ENCODE peak calls at places on chromosomes 7 and 10, in four cellular contexts. C, G, X and V are unnamed samples.
A peak's percentile ranks its signal among the peaks of the same experiment; 100 is the strongest.

GRCh38 chr7:37432240-37432917 is 16.3 kb downstream of the ELMO1 start:
- DNase-seq in X (no peak), G (no peak), C (no peak), V (no peak)

GRCh38 chr7:41315764-41316163 is 387.1 kb downstream of the INHBA start:
- DNase-seq in X (no peak), G (no peak), C (no peak), V (no peak)

GRCh38 chr7:116710764-116711452 is 38.9 kb downstream of the MET start:
- DNase-seq in X (no peak), G (no peak), C (peak; percentile 56), V (no peak)

GRCh38 chr10:13161267-13162012 is at the start of gene MCM10:
- DNase-seq in C (peak; percentile 98), G (peak; percentile 95), X (peak; percentile 96), V (peak; percentile 99)

GRCh38 chr10:52216852-52217251 is 97.2 kb upstream of the DKK1 start:
- DNase-seq in G (no peak), C (no peak), X (peak; percentile 45), V (no peak)

GRCh38 chr7:41096921-41097320 is 606.0 kb downstream of the INHBA start:
- DNase-seq in C (no peak), G (no peak), X (no peak), V (no peak)

GRCh38 chr7:1553513-1554210 is 2.3 kb downstream of the TMEM184A start:
- DNase-seq in G (no peak), X (no peak), C (no peak), V (no peak)

GRCh38 chr7:131803861-131804260 is 247.4 kb upstream of the PODXL start:
- DNase-seq in G (no peak), X (no peak), C (no peak), V (no peak)

GRCh38 chr10:26960308-26960707 is 99.5 kb upstream of the ABI1 start:
- DNase-seq in G (no peak), X (no peak), C (no peak), V (no peak)

GRCh38 chr10:103845983-103846382 is 9.4 kb downstream of the SH3PXD2A start:
- DNase-seq in C (no peak), X (no peak), G (no peak), V (no peak)

GRCh38 chr7:42226354-42226941 is 10.6 kb downstream of the GLI3 start:
- DNase-seq in G (no peak), C (no peak), X (no peak), V (no peak)

GRCh38 chr7:148661471-148661870 is 37.2 kb upstream of the CUL1 start:
- DNase-seq in C (no peak), G (no peak), X (no peak), V (no peak)

GRCh38 chr10:6171891-6172354 is 30.8 kb upstream of the PFKFB3 start:
- DNase-seq in G (no peak), X (peak; percentile 24), C (no peak), V (no peak)

GRCh38 chr7:155448632-155449007 is 9.3 kb upstream of the EN2 start:
- DNase-seq in C (no peak), G (peak; percentile 38), X (no peak), V (no peak)
- TF ChIP-seq EZH2 in C (no peak), G (no peak), X (no peak), V (no peak)

GRCh38 chr10:1229116-1229515 is 172.9 kb downstream of the WDR37 start:
- DNase-seq in C (no peak), G (no peak), X (no peak), V (no peak)

GRCh38 chr10:1230138-1230537 is 174.0 kb downstream of the WDR37 start:
- DNase-seq in X (no peak), G (no peak), C (no peak), V (no peak)

GRCh38 chr10:1229574-1229973 is 173.4 kb downstream of the WDR37 start:
- DNase-seq in X (no peak), G (no peak), C (no peak), V (no peak)

GRCh38 chr10:1232164-1232911 is 176.2 kb downstream of the WDR37 start:
- DNase-seq in X (no peak), G (no peak), C (no peak), V (no peak)

DNA sequence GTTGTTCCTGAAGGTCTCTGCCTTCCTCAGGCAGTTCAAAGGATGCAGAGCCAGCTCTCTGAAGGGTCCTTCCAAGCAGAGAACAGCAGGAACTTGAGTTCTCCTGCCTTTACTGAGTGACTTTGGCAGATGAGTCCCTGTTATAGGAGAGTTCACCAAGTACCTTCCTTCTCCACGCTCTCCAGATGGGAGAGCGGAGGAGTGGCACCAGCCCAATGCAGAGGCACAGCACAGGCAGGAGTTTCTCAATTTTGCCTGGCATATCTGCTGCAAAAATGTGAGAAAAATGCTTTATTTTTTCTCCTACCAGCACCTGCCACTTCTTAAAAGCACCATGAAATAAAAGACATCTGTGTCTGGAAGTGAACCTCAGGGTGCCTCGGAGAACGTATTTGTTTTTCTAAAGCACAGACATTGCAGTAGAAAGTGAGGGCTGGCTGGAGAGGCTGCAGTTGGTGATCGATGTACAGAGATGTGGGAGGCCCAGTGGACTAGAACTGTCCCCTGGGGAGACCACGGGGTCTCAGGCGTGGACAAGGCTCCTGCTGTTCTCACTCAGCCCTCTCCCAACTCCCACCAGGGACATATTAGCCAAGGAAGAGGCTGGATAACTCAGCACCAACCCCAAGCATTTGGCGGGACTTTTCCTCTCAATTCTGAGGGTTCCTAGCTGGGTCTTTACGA is 174.5 kb downstream of the WDR37 start:
- DNase-seq in X (no peak), G (no peak), C (no peak), V (no peak)
- TF ChIP-seq YY1 in X (no peak), G (no peak), C (no peak), V (no peak)

GRCh38 chr10:58856508-58857240 is 319.8 kb upstream of the PHYHIPL start:
- DNase-seq in C (peak; percentile 84), X (no peak), G (no peak), V (peak; percentile 24)
- TF ChIP-seq ZBTB33 in C (no peak), X (no peak), G (no peak), V (no peak)

GRCh38 chr10:71396714-71397339 is at the start of gene CDH23:
- DNase-seq in C (no peak), X (no peak), G (peak; percentile 78), V (no peak)

GRCh38 chr10:71398991-71399375 is 2.3 kb downstream of the CDH23 start:
- DNase-seq in X (no peak), G (no peak), C (no peak), V (no peak)

GRCh38 chr10:71395621-71396020 is 1.1 kb upstream of the CDH23 start:
- DNase-seq in X (no peak), G (peak; percentile 54), C (no peak), V (no peak)

GRCh38 chr10:71396084-71396713 is 521 bp upstream of the CDH23 start:
- DNase-seq in G (peak; percentile 57), X (no peak), C (no peak), V (no peak)

GRCh38 chr10:71397340-71398212 is 856 bp downstream of the CDH23 start:
- DNase-seq in C (no peak), X (no peak), G (no peak), V (no peak)
- TF ChIP-seq EZH2 in C (peak; percentile 64), X (peak; percentile 92), G (no peak), V (no peak)

DNA sequence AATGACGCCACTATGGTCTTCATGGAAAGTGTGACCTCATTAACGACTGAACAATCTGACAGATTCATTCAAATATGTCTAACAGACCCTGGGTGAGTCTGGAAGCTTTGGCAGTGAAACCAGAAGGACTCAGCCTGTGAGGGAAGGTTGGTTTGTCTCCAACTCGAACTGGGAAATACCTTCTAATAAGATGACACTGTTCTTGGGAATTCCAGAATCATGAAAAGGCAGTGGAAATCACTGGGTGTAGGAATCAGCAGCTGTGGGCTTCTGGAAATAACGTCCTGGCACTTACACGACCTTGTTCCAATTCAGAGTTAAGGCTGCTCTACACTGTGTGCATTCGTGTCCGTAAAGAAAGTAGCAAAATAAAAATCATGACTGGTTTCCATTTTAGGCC is 75.1 kb downstream of the DGKI start:
- DNase-seq in X (no peak), C (no peak), G (no peak), V (no peak)
- TF ChIP-seq YY1 in X (no peak), C (no peak), G (no peak), V (no peak)